ENCODE peak calls at places on chromosomes 7 and 10, in seven cellular contexts. One of them, this sample, is unnamed.
A peak's percentile ranks its signal among the peaks of the same experiment; 100 is the strongest.

GRCh38 chr7:130299909-130300308 is 6.9 kb downstream of the CPA4 start:
- DNase-seq in GM12878: no peak
- DNase-seq in SK-N-SH: no peak
- DNase-seq in HepG2: no peak
- DNase-seq in GM12891: no peak
- DNase-seq in K562: no peak
- DNase-seq in H1: no peak
- DNase-seq in this sample: no peak

GRCh38 chr7:117320523-117320922 is 2.3 kb downstream of the WNT2 start:
- DNase-seq in K562: no peak
- DNase-seq in SK-N-SH: peak; percentile 9
- DNase-seq in GM12891: no peak
- DNase-seq in GM12878: no peak
- DNase-seq in H1: no peak
- DNase-seq in HepG2: no peak
- DNase-seq in this sample: no peak

GRCh38 chr7:30706316-30706715 is 24.1 kb upstream of the CRHR2 start:
- DNase-seq in K562: no peak
- DNase-seq in SK-N-SH: no peak
- DNase-seq in HepG2: no peak
- DNase-seq in H1: no peak
- DNase-seq in GM12878: no peak
- DNase-seq in GM12891: no peak
- DNase-seq in this sample: no peak

GRCh38 chr7:158824028-158824427 is 5.3 kb downstream of the ESYT2 start:
- DNase-seq in H1: no peak
- DNase-seq in SK-N-SH: no peak
- DNase-seq in HepG2: no peak
- DNase-seq in GM12878: peak; percentile 61
- DNase-seq in GM12891: peak; percentile 42
- DNase-seq in K562: peak; percentile 42
- DNase-seq in this sample: no peak

GRCh38 chr7:51772131-51772530 is 455.5 kb upstream of the COBL start:
- DNase-seq in GM12878: no peak
- DNase-seq in K562: no peak
- DNase-seq in HepG2: no peak
- DNase-seq in GM12891: no peak
- DNase-seq in SK-N-SH: no peak
- DNase-seq in H1: no peak
- DNase-seq in this sample: no peak

GRCh38 chr7:44978511-44979366 is at the start of gene MYO1G:
- DNase-seq in H1: no peak
- DNase-seq in HepG2: no peak
- DNase-seq in SK-N-SH: no peak
- DNase-seq in GM12878: peak; percentile 88
- DNase-seq in K562: no peak
- DNase-seq in GM12891: no peak
- DNase-seq in this sample: no peak

GRCh38 chr7:52639981-52640380 is 395.5 kb upstream of the POM121L12 start:
- DNase-seq in GM12878: no peak
- DNase-seq in SK-N-SH: no peak
- DNase-seq in HepG2: no peak
- DNase-seq in GM12891: no peak
- DNase-seq in H1: peak; percentile 25
- DNase-seq in K562: no peak
- DNase-seq in this sample: no peak

GRCh38 chr7:134478707-134479106 is 19.8 kb upstream of the AKR1B1 start:
- DNase-seq in GM12891: no peak
- DNase-seq in GM12878: no peak
- DNase-seq in SK-N-SH: no peak
- DNase-seq in H1: no peak
- DNase-seq in K562: no peak
- DNase-seq in HepG2: no peak
- DNase-seq in this sample: no peak

GRCh38 chr10:91885362-91886079 is 23.8 kb downstream of the FGFBP3 start:
- DNase-seq in GM12878: no peak
- DNase-seq in SK-N-SH: no peak
- DNase-seq in HepG2: no peak
- DNase-seq in K562: no peak
- DNase-seq in H1: no peak
- DNase-seq in GM12891: no peak
- DNase-seq in this sample: no peak

GRCh38 chr10:11285171-11285570 is 267.5 kb downstream of the CELF2 start:
- DNase-seq in GM12891: no peak
- DNase-seq in HepG2: no peak
- DNase-seq in H1: no peak
- DNase-seq in K562: peak; percentile 13
- DNase-seq in GM12878: no peak
- DNase-seq in SK-N-SH: no peak
- DNase-seq in this sample: no peak

GRCh38 chr7:45593877-45594276 is 19.7 kb downstream of the ADCY1 start:
- DNase-seq in H1: no peak
- DNase-seq in SK-N-SH: no peak
- DNase-seq in GM12891: no peak
- DNase-seq in K562: no peak
- DNase-seq in GM12878: no peak
- DNase-seq in HepG2: no peak
- DNase-seq in this sample: no peak

GRCh38 chr7:142812437-142813215 is 41.9 kb downstream of the PRSS2 start:
- DNase-seq in H1: no peak
- DNase-seq in SK-N-SH: no peak
- DNase-seq in HepG2: no peak
- DNase-seq in GM12878: no peak
- DNase-seq in K562: peak; percentile 40
- DNase-seq in GM12891: no peak
- DNase-seq in this sample: no peak

GRCh38 chr10:93166116-93166515 is 92.4 kb downstream of the CYP26A1 start:
- DNase-seq in GM12891: no peak
- DNase-seq in SK-N-SH: no peak
- DNase-seq in H1: no peak
- DNase-seq in K562: no peak
- DNase-seq in HepG2: no peak
- DNase-seq in GM12878: no peak
- DNase-seq in this sample: no peak

GRCh38 chr7:50216626-50217025 is 87.9 kb upstream of the IKZF1 start:
- DNase-seq in HepG2: no peak
- DNase-seq in SK-N-SH: peak; percentile 4
- DNase-seq in H1: no peak
- DNase-seq in GM12891: no peak
- DNase-seq in K562: no peak
- DNase-seq in GM12878: no peak
- DNase-seq in this sample: no peak

GRCh38 chr7:45599851-45600706 is 25.9 kb downstream of the ADCY1 start:
- DNase-seq in H1: no peak
- DNase-seq in GM12891: no peak
- DNase-seq in HepG2: no peak
- DNase-seq in K562: no peak
- DNase-seq in SK-N-SH: no peak
- DNase-seq in GM12878: no peak
- DNase-seq in this sample: no peak

GRCh38 chr10:119769886-119770285 is 44.0 kb downstream of the INPP5F start:
- DNase-seq in GM12878: no peak
- DNase-seq in SK-N-SH: no peak
- DNase-seq in GM12891: no peak
- DNase-seq in H1: no peak
- DNase-seq in HepG2: no peak
- DNase-seq in K562: peak; percentile 20
- DNase-seq in this sample: no peak

GRCh38 chr10:107425844-107426553 is 261.5 kb upstream of the SORCS1 start:
- DNase-seq in HepG2: no peak
- DNase-seq in GM12891: no peak
- DNase-seq in H1: no peak
- DNase-seq in K562: no peak
- DNase-seq in GM12878: no peak
- DNase-seq in SK-N-SH: no peak
- DNase-seq in this sample: no peak

GRCh38 chr10:132724436-132724835 is 61.5 kb downstream of the NKX6-2 start:
- DNase-seq in HepG2: no peak
- DNase-seq in K562: no peak
- DNase-seq in GM12878: no peak
- DNase-seq in GM12891: no peak
- DNase-seq in SK-N-SH: no peak
- DNase-seq in H1: no peak
- DNase-seq in this sample: no peak

GRCh38 chr10:119687192-119688032 is 36.2 kb downstream of the BAG3 start:
- DNase-seq in SK-N-SH: no peak
- DNase-seq in GM12891: no peak
- DNase-seq in K562: no peak
- DNase-seq in H1: peak; percentile 94
- DNase-seq in GM12878: no peak
- DNase-seq in HepG2: peak; percentile 65
- DNase-seq in this sample: no peak

DNA sequence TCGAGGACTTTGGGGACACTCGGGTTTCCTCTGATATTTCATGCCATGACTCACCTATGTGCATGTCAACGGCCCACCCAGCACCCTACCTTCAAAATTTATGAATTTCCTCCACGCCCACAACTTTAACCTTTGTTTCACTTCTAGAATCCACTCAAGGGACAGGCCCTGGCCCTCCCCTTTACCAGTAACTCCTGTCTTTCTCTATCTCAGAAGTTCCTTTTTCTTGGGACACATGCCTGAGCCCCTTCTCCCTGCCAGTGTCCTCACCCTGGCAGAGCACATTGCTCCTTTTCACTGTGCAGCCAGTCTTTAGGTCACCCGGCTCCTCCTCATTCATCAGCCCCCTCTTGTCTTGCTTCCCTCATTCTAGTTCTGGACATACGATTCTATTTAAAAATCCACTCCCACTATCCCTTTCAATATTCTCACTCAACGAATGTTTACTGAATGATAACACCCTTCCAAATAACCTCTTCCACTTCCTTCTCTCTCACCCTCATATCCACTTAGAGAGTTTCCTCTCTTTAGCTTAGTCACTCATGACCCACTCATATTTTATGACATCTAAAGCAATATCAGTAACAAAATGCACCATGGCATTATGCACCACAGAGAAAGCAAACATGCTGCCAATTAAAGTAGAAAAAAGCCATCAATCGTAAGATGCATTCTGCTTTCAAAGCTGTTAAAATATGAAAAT is 282.7 kb upstream of the KLF6 start:
- DNase-seq in GM12878: no peak
- DNase-seq in HepG2: no peak
- DNase-seq in H1: no peak
- DNase-seq in SK-N-SH: no peak
- DNase-seq in GM12891: no peak
- DNase-seq in K562: no peak
- DNase-seq in this sample: no peak
- TF ChIP-seq POLR2AphosphoS5 in GM12878: no peak
- TF ChIP-seq POLR2AphosphoS5 in HepG2: no peak
- TF ChIP-seq POLR2AphosphoS5 in H1: no peak
- TF ChIP-seq POLR2AphosphoS5 in SK-N-SH: no peak
- TF ChIP-seq POLR2AphosphoS5 in GM12891: no peak
- TF ChIP-seq POLR2AphosphoS5 in K562: no peak
- TF ChIP-seq POLR2AphosphoS5 in this sample: no peak

GRCh38 chr10:121183241-121183640 is 332.1 kb downstream of the WDR11 start:
- DNase-seq in K562: no peak
- DNase-seq in GM12878: no peak
- DNase-seq in HepG2: no peak
- DNase-seq in GM12891: no peak
- DNase-seq in H1: no peak
- DNase-seq in SK-N-SH: no peak
- DNase-seq in this sample: no peak
- TF ChIP-seq TAF1 in K562: no peak
- TF ChIP-seq TAF1 in GM12878: no peak
- TF ChIP-seq TAF1 in HepG2: no peak
- TF ChIP-seq TAF1 in GM12891: no peak
- TF ChIP-seq TAF1 in H1: no peak
- TF ChIP-seq TAF1 in SK-N-SH: no peak
- TF ChIP-seq TAF1 in this sample: no peak

GRCh38 chr10:6766480-6766879 is 186.4 kb upstream of the PRKCQ start:
- DNase-seq in GM12878: no peak
- DNase-seq in SK-N-SH: no peak
- DNase-seq in HepG2: no peak
- DNase-seq in K562: no peak
- DNase-seq in GM12891: no peak
- DNase-seq in H1: no peak
- DNase-seq in this sample: no peak

GRCh38 chr10:6766061-6766460 is 186.0 kb upstream of the PRKCQ start:
- DNase-seq in K562: no peak
- DNase-seq in GM12878: no peak
- DNase-seq in HepG2: no peak
- DNase-seq in H1: no peak
- DNase-seq in GM12891: no peak
- DNase-seq in SK-N-SH: no peak
- DNase-seq in this sample: no peak

GRCh38 chr10:6759961-6760360 is 179.9 kb upstream of the PRKCQ start:
- DNase-seq in H1: no peak
- DNase-seq in GM12891: no peak
- DNase-seq in K562: no peak
- DNase-seq in SK-N-SH: no peak
- DNase-seq in GM12878: no peak
- DNase-seq in HepG2: no peak
- DNase-seq in this sample: no peak

DNA sequence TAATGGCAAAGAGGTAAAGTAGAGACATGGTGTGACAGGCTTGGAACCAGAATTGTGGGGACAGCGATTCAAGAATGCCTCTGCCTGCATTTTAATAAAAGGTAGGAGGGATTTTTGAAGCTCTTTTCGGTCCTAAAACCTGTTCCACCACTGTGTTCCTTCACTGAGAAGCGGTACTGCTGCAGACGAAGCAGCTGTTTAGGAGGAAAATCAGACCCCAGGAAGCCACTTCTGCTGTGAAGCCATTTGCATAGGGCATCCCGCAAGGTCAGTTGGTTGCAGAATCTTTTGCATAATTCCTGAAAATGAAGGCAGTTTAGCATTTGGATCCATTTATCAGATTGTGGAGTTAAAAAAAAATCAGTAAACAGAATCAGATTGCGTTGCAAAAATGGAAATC is 183.3 kb upstream of the PRKCQ start:
- DNase-seq in GM12891: no peak
- DNase-seq in K562: no peak
- DNase-seq in HepG2: no peak
- DNase-seq in GM12878: no peak
- DNase-seq in SK-N-SH: no peak
- DNase-seq in H1: no peak
- DNase-seq in this sample: no peak
- TF ChIP-seq POLR2AphosphoS5 in GM12891: no peak
- TF ChIP-seq POLR2AphosphoS5 in K562: no peak
- TF ChIP-seq POLR2AphosphoS5 in HepG2: no peak
- TF ChIP-seq POLR2AphosphoS5 in GM12878: no peak
- TF ChIP-seq POLR2AphosphoS5 in SK-N-SH: no peak
- TF ChIP-seq POLR2AphosphoS5 in H1: no peak
- TF ChIP-seq POLR2AphosphoS5 in this sample: no peak

DNA sequence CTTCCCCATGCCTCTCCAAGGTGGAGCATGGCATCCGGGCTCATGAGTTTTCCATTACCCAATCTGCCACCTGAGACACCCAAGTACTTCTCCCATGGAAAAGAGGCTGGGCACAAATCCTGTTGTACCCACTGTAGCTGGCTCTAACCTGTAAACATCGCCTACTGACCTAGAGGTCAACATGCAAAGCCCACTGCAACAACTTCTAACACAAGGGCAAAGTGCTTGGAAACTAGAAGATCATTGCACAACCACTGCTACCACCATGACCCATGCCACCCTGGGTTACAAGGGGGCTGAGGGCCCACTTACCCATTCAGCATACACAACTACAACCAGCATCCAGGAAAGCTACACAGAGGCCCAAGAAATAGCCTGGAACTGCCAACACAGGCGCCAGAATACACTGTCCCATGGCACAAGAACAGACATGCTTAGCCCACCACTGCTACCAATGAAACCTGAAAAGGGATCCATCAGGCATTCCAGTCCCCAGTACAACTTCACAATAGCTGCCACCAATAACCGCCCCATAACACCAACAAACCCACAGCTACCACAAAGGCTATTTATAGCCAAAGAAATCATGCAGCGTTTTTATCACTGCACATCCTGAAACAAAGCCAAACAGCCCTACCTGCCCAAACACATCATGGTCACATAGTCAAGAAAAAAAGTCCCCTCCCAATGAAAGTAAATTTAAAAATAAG is 63.4 kb downstream of the RNF32 start:
- DNase-seq in GM12878: peak; percentile 39
- DNase-seq in HepG2: no peak
- DNase-seq in K562: no peak
- DNase-seq in GM12891: peak; percentile 6
- DNase-seq in H1: no peak
- DNase-seq in SK-N-SH: no peak
- DNase-seq in this sample: no peak
- TF ChIP-seq TAF1 in GM12878: no peak
- TF ChIP-seq TAF1 in HepG2: no peak
- TF ChIP-seq TAF1 in K562: no peak
- TF ChIP-seq TAF1 in GM12891: no peak
- TF ChIP-seq TAF1 in H1: no peak
- TF ChIP-seq TAF1 in SK-N-SH: no peak
- TF ChIP-seq TAF1 in this sample: no peak

This sample was measured in GM12892.